ENCODE peak calls at places on chromosome 5, in seven cellular contexts. D, K, I, T, Z, Y and O are unnamed samples.

GRCh38 chr5:76455531-76456132 is 52.5 kb downstream of the IQGAP2 start:
- DNase-seq in D (no peak), T (no peak), Y (no peak), Z (no peak), I (no peak), K (no peak), O (no peak)

GRCh38 chr5:175448276-175448675 is 4.3 kb upstream of the DRD1 start:
- DNase-seq in D (no peak), Y (no peak), Z (no peak), T (no peak), K (no peak), I (no peak), O (no peak)

GRCh38 chr5:68225188-68225910 is 9.8 kb downstream of the PIK3R1 start:
- DNase-seq in Y (no peak), T (peak), Z (peak), D (no peak), K (peak), I (peak), O (peak)

GRCh38 chr5:13664377-13664776 is 280.1 kb downstream of the DNAH5 start:
- DNase-seq in Y (no peak), K (no peak), Z (peak), I (no peak), T (peak), D (no peak), O (no peak)

GRCh38 chr5:149005077-149005892 is 57.6 kb downstream of the SH3TC2 start:
- DNase-seq in Z (peak), T (peak), Y (no peak), K (peak), D (no peak), I (no peak), O (peak)

GRCh38 chr5:163459465-163459887 is 426 bp downstream of the NUDCD2 start:
- DNase-seq in D (no peak), K (no peak), I (no peak), Y (no peak), Z (no peak), T (no peak), O (no peak)

GRCh38 chr5:173153842-173154241 is 9.5 kb downstream of the BNIP1 start:
- DNase-seq in I (no peak), T (no peak), D (no peak), Y (no peak), K (no peak), Z (no peak), O (no peak)

GRCh38 chr5:169404223-169404622 is 103.3 kb upstream of the SLIT3 start:
- DNase-seq in I (no peak), Z (no peak), Y (no peak), T (no peak), K (no peak), D (no peak), O (no peak)

GRCh38 chr5:177233206-177233605 is 70.3 kb downstream of the RAB24 start:
- DNase-seq in K (no peak), Z (no peak), I (no peak), Y (no peak), T (peak), D (peak), O (no peak)

GRCh38 chr5:81856948-81857928 is 106.3 kb upstream of the SSBP2 start:
- DNase-seq in Z (peak), K (peak), D (peak), T (no peak), Y (peak), I (peak), O (peak)

GRCh38 chr5:161002571-161003074 is 150.6 kb upstream of the ATP10B start:
- DNase-seq in K (no peak), Z (no peak), T (no peak), I (no peak), D (no peak), Y (no peak), O (no peak)

GRCh38 chr5:91311697-91312501 is 71.2 kb downstream of the ARRDC3 start:
- DNase-seq in K (peak), Z (peak), Y (no peak), D (no peak), I (peak), T (peak), O (peak)

GRCh38 chr5:142325677-142326479 is 1.1 kb upstream of the SPRY4 start:
- DNase-seq in I (peak), K (peak), Z (peak), Y (peak), T (no peak), D (peak), O (peak)

GRCh38 chr5:83956386-83956785 is 235.7 kb upstream of the HAPLN1 start:
- DNase-seq in I (no peak), D (no peak), Y (no peak), T (no peak), K (no peak), Z (peak), O (no peak)

GRCh38 chr5:176670449-176670848 is 23.2 kb downstream of the TSPAN17 start:
- DNase-seq in K (no peak), D (no peak), I (no peak), Z (no peak), Y (no peak), T (no peak), O (no peak)

GRCh38 chr5:65152131-65152530 is 329.6 kb downstream of the ADAMTS6 start:
- DNase-seq in D (no peak), I (no peak), Y (no peak), Z (no peak), K (peak), T (peak), O (no peak)

GRCh38 chr5:171606414-171607024 is 179.1 kb upstream of the SMIM23 start:
- DNase-seq in I (no peak), Z (peak), K (no peak), T (no peak), Y (no peak), D (no peak), O (no peak)

GRCh38 chr5:172004824-172005237 is 1.6 kb downstream of the FBXW11 start:
- DNase-seq in I (no peak), Y (no peak), Z (peak), K (no peak), T (no peak), D (no peak), O (no peak)

DNA sequence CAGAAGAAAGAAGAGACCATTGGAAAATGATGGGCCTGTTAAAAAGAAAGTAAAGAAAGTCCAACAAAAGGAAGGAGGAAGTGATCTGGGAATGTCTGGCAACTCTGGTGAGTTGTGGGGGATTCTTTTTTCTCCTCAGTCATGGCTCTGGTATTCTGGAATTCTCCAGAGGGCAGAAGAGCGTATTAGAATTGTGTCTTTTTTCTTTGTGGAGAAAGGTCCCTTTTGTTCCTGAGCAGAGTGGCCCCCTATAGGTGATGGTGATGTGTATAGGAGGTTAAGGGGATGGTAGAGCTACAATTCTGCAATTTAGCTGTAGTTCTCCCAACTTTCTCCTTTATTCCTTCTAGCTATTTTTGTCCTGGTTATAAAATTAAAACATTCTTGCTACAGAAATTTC is 1.6 kb upstream of the DHFR start:
- DNase-seq in K (no peak), Y (no peak), I (no peak), Z (peak), D (no peak), T (no peak), O (no peak)
- TF ChIP-seq CTCF in K (no peak), Y (peak), I (no peak), Z (no peak), D (no peak), T (no peak), O (no peak)

GRCh38 chr5:38780950-38781349 is 64.9 kb upstream of the OSMR start:
- DNase-seq in Z (peak), D (peak), Y (no peak), T (no peak), K (peak), I (peak), O (peak)

GRCh38 chr5:38780316-38780715 is 65.5 kb upstream of the OSMR start:
- DNase-seq in Z (no peak), K (no peak), Y (no peak), I (no peak), D (no peak), T (no peak), O (no peak)

GRCh38 chr5:38777111-38777510 is 68.7 kb upstream of the OSMR start:
- DNase-seq in K (no peak), Y (no peak), D (no peak), Z (no peak), I (no peak), T (no peak), O (no peak)

GRCh38 chr5:38782185-38782584 is 63.6 kb upstream of the OSMR start:
- DNase-seq in T (no peak), Y (no peak), D (no peak), K (no peak), Z (no peak), I (no peak), O (no peak)

GRCh38 chr5:38783011-38783551 is 62.7 kb upstream of the OSMR start:
- DNase-seq in Z (peak), D (no peak), K (peak), T (peak), I (peak), Y (no peak), O (no peak)
- TF ChIP-seq CTCF in Z (peak), D (peak), K (no peak), T (peak), I (no peak), Y (no peak), O (no peak)

DNA sequence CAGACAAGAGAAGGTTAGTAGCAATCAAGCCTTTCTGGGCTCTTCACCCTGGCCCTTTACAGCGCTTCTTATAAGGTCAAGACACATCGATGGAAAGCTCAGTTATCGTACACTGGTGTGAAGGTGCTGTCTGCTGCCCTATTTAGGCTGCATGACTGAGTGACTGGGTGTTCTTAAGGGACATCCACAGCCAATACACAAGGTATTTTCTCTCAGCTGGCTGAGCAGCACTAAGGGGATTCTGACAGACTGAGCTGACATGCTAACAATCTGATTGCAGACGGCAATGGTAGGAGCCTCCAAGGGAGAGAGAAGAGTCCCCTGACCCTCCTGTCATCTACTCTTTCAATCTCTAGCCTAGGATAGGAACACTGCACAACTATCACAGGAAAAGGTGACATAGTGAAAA is 577.9 kb downstream of the ISL1 start:
- DNase-seq in K (no peak), T (no peak), Y (no peak), D (peak), I (no peak), Z (no peak), O (no peak)
- TF ChIP-seq CTCF in K (no peak), T (no peak), Y (no peak), D (no peak), I (no peak), Z (no peak), O (no peak)

DNA sequence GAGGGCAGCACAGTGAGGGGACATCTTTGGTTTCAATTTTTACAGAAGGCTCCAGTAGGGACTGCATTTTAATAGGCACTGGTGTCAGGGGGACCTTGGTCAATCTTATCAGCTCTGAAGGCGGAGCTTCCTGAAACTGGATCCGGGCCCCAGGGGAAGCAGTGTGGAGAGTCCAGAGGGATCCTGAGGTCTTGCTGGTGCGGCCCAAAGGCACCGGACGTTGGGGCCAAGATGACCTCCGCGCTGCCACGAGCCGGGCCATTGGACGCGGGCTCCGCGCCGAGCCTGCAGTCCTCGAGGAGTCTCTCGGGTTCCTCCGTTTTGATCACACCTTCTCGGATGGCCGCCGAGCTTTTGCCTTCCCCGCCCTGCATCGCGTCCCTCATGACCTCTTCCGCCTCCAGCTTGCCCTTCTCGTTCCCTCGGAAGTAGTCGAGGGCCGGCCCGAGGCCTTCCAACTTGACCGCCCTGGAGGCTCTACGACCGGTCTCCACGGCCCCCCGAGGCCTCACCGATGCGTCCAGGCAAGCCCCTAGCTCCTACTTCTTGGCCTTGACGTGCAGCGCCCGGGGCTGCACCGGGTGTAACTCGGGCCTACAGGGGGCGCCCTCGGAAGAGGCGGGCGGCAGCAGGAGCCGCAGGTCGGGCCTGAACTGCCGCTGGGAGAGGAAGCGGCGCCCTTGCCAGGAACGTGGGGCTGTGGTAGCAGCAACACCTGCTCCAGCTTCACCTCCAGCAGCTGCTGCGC is 18.8 kb downstream of the C5orf52 start:
- DNase-seq in Z (no peak), T (no peak), D (no peak), K (no peak), Y (no peak), I (no peak), O (no peak)
- TF ChIP-seq CTCF in Z (no peak), T (peak), D (peak), K (no peak), Y (no peak), I (no peak), O (peak)

GRCh38 chr5:6768590-6769230 is 55.5 kb downstream of the TENT4A start:
- DNase-seq in K (no peak), T (no peak), I (no peak), Y (no peak), Z (no peak), D (no peak), O (no peak)
- TF ChIP-seq CTCF in K (no peak), T (no peak), I (no peak), Y (no peak), Z (no peak), D (peak), O (no peak)

GRCh38 chr5:112908854-112909253 is 13.2 kb downstream of the REEP5 start:
- DNase-seq in I (no peak), Z (no peak), D (no peak), Y (no peak), K (no peak), T (no peak), O (no peak)
- TF ChIP-seq CTCF in I (no peak), Z (no peak), D (no peak), Y (no peak), K (no peak), T (no peak), O (no peak)

GRCh38 chr5:53114988-53115387 is 5.4 kb upstream of the MOCS2 start:
- DNase-seq in T (no peak), Y (no peak), K (no peak), Z (peak), D (no peak), I (no peak), O (no peak)
- TF ChIP-seq CTCF in T (peak), Y (peak), K (peak), Z (peak), D (peak), I (no peak), O (no peak)

DNA sequence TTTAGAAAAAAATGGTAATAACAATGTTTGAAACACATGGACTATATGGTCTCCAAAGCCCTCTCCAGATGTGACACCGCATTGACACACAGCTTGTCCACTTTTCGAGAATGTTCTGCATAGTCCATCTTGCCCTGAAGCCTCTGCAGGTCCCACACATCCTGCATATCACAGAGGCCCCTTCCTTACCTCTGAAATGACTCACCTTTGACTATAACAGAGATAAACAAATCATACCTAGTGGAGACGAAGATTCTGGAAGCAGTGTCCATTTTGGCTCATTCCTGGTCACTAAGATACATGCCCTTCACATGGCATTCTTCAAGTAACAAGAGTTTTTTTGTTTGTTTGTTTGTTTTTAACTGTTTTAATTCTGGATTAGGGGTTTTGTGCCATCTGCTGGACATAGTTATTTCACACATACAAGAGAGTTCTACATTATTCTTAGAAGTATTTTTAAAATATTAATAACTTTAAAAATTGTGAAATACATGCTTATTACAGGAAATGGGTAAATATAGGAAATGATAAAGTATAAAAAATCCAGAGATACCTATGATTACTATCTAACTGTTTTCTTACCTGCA is 5.1 kb downstream of the ARL14EPL start:
- DNase-seq in I (no peak), T (no peak), Y (no peak), Z (peak), K (no peak), D (no peak), O (no peak)
- TF ChIP-seq CTCF in I (no peak), T (no peak), Y (no peak), Z (peak), K (peak), D (peak), O (no peak)

GRCh38 chr5:73232266-73233041 is 59.5 kb downstream of the TMEM174 start:
- DNase-seq in Y (peak), I (no peak), D (no peak), T (no peak), K (no peak), Z (no peak), O (no peak)

GRCh38 chr5:73233053-73233460 is 60.1 kb downstream of the TMEM174 start:
- DNase-seq in T (no peak), Z (no peak), Y (no peak), I (no peak), K (no peak), D (no peak), O (no peak)

GRCh38 chr5:73231245-73231778 is 58.3 kb downstream of the TMEM174 start:
- DNase-seq in K (no peak), T (no peak), D (no peak), Y (no peak), Z (no peak), I (no peak), O (no peak)

GRCh38 chr5:73234156-73234555 is 61.2 kb downstream of the TMEM174 start:
- DNase-seq in Z (no peak), Y (no peak), T (no peak), I (no peak), K (no peak), D (no peak), O (no peak)

DNA sequence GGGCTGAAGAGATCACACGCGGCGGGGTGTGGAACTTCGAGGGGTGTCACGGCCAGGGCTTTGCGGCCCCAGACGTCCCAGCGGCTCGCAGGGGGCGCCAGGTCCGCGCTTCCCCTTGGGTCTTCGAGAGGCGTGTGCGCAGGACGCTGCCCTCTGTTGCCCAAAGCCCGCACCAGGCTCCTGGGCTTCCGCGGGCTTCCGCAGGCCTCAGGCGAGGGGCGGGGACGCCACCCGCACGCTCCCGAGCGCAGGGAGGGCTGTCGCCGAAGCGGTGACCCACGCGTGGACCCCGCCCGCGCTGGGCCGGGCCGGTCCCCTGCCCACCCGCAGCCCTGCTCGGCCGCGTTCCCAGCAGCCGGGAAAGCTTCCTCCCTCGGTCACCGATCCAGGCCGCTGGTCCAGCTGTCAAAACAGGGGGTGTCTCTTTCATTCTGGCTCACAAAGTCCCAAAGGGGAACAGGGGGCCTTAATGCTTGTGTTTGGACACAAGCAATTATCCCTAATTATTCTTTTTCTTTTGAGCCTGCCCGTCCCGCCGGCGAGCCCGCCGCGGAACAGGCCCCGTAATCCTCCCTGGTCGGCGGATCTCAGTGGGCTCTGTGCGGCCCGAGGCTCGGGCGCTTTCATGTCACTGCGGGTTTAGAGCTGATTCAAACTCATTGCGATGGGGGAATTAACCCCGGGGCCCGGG is 60.6 kb downstream of the TMEM174 start:
- DNase-seq in D (peak), I (no peak), K (peak), Z (no peak), Y (peak), T (no peak), O (peak)
- TF ChIP-seq CTCF in D (no peak), I (no peak), K (no peak), Z (no peak), Y (no peak), T (no peak), O (no peak)

GRCh38 chr5:41519801-41520200 is 9.4 kb upstream of the PLCXD3 start:
- DNase-seq in T (no peak), D (no peak), Y (no peak), I (no peak), K (peak), Z (peak), O (no peak)

GRCh38 chr5:41527201-41527779 is 16.9 kb upstream of the PLCXD3 start:
- DNase-seq in I (no peak), Y (no peak), T (peak), Z (peak), K (peak), D (peak), O (peak)

GRCh38 chr5:41526699-41527098 is 16.3 kb upstream of the PLCXD3 start:
- DNase-seq in T (no peak), I (no peak), K (no peak), Y (no peak), D (no peak), Z (no peak), O (no peak)

GRCh38 chr5:41522193-41522786 is 11.9 kb upstream of the PLCXD3 start:
- DNase-seq in K (no peak), T (no peak), Y (no peak), D (no peak), Z (no peak), I (no peak), O (no peak)

DNA sequence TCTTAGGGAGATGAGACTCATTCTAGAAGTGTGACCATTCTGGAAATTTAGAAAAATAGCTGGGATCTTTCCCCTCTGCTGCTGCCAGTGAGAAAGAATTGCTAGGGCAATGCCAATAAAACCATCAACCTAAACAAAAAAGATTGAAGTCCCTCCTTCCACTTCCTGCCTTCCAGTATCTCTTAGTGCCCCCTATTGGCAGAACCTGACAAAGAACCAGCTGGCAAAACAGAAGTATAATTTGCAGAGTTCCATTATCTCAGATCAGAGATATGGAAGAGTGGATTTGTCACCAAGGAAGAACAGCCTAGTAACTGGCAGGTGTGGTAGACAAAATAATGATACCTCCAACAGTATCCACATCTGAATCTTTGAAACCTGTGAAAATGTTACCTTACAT is 13.8 kb upstream of the PLCXD3 start:
- DNase-seq in K (no peak), D (peak), Y (no peak), I (no peak), Z (peak), T (no peak), O (no peak)
- TF ChIP-seq CTCF in K (peak), D (peak), Y (peak), I (no peak), Z (peak), T (peak), O (no peak)